ENCODE peak calls at places on chromosomes 12 and 14, in five cellular contexts. L is breast epithelium, K is prostate gland, R is stomach, J is ovary. Y is an unnamed sample.

GRCh38 chr14:39050389-39050788 is 52.6 kb downstream of the SEC23A start:
- DNase-seq in R (no peak), L (no peak), J (no peak), K (no peak), Y (no peak)

GRCh38 chr14:65211341-65211987 is 109.1 kb upstream of the MAX start:
- DNase-seq in K (no peak), J (no peak), R (no peak), L (no peak), Y (no peak)

GRCh38 chr12:27595231-27595642 is 71.2 kb downstream of the PPFIBP1 start:
- DNase-seq in R (no peak), L (no peak), J (peak; percentile 59), K (no peak), Y (no peak)

GRCh38 chr14:55846852-55847471 is 267.0 kb downstream of the KTN1 start:
- DNase-seq in K (no peak), J (no peak), L (no peak), R (no peak), Y (peak; percentile 48)

GRCh38 chr14:29222671-29223268 is 456.2 kb downstream of the FOXG1 start:
- DNase-seq in L (no peak), J (no peak), R (no peak), K (no peak), Y (no peak)

GRCh38 chr14:51873221-51873893 is 12.9 kb downstream of the GNG2 start:
- DNase-seq in L (no peak), K (no peak), R (no peak), J (no peak), Y (no peak)

GRCh38 chr14:55354500-55354899 is 57.1 kb downstream of the ATG14 start:
- DNase-seq in J (peak; percentile 33), R (peak; percentile 53), K (peak; percentile 65), L (no peak), Y (peak; percentile 55)

GRCh38 chr14:26132061-26132460 is 465.8 kb downstream of the NOVA1 start:
- DNase-seq in K (no peak), J (no peak), R (no peak), L (no peak), Y (no peak)

GRCh38 chr12:68321140-68321539 is 11.0 kb downstream of the MDM1 start:
- DNase-seq in R (no peak), L (no peak), K (no peak), J (no peak), Y (no peak)

GRCh38 chr14:77022219-77022852 is 6.2 kb downstream of the IRF2BPL start:
- DNase-seq in L (no peak), K (no peak), J (no peak), R (no peak), Y (no peak)

GRCh38 chr14:99273025-99273723 is 1.2 kb upstream of the BCL11B start:
- DNase-seq in J (no peak), L (no peak), K (no peak), R (peak; percentile 26), Y (no peak)

GRCh38 chr14:94412671-94413638 is 24.6 kb upstream of the SERPINA1 start:
- DNase-seq in K (no peak), J (no peak), L (no peak), R (peak; percentile 49), Y (no peak)

GRCh38 chr12:113850309-113851056 is 115.6 kb downstream of the RBM19 start:
- DNase-seq in J (no peak), K (no peak), R (no peak), L (no peak), Y (no peak)

GRCh38 chr12:51961834-51962233 is 10.3 kb downstream of the ACVR1B start:
- DNase-seq in L (no peak), R (no peak), J (no peak), K (no peak), Y (no peak)

GRCh38 chr14:24404814-24405213 is 6.0 kb downstream of the NYNRIN start:
- DNase-seq in L (no peak), R (no peak), J (no peak), K (no peak), Y (no peak)

GRCh38 chr12:92226961-92227360 is 81.3 kb upstream of the BTG1 start:
- DNase-seq in R (no peak), L (no peak), K (no peak), J (no peak), Y (no peak)

GRCh38 chr14:70882771-70883492 is 24.3 kb upstream of the PCNX1 start:
- DNase-seq in L (no peak), J (no peak), K (no peak), R (no peak), Y (no peak)

GRCh38 chr14:69571879-69572633 is 2.6 kb downstream of the CCDC177 start:
- DNase-seq in R (peak; percentile 32), K (no peak), L (no peak), J (peak; percentile 31), Y (no peak)

GRCh38 chr12:2745655-2746054 is 49.1 kb upstream of the FKBP4 start:
- DNase-seq in K (no peak), J (no peak), L (no peak), R (no peak), Y (no peak)

GRCh38 chr12:49689236-49689635 is 18.0 kb downstream of the FMNL3 start:
- DNase-seq in L (no peak), K (no peak), J (no peak), R (no peak), Y (no peak)

GRCh38 chr12:67671892-67672291 is 23.3 kb downstream of the DYRK2 start:
- DNase-seq in J (no peak), R (no peak), K (no peak), L (no peak), Y (no peak)

GRCh38 chr14:103854822-103855733 is 7.7 kb upstream of the PPP1R13B start:
- DNase-seq in L (peak; percentile 77), J (no peak), R (peak; percentile 79), K (peak; percentile 80), Y (no peak)

GRCh38 chr12:130983328-130984017 is 29.8 kb downstream of the ADGRD1 start:
- DNase-seq in R (no peak), J (no peak), L (no peak), K (no peak), Y (no peak)

GRCh38 chr12:40825156-40825555 is 132.9 kb downstream of the CNTN1 start:
- DNase-seq in L (no peak), R (no peak), K (no peak), J (no peak), Y (no peak)

GRCh38 chr12:98725481-98726247 is 80.6 kb downstream of the APAF1 start:
- DNase-seq in R (no peak), J (peak; percentile 52), L (no peak), K (no peak), Y (no peak)

GRCh38 chr12:122726056-122726558 is 4.5 kb downstream of the HCAR1 start:
- DNase-seq in R (peak; percentile 46), J (no peak), L (no peak), K (peak; percentile 43), Y (peak; percentile 34)

GRCh38 chr14:21267431-21267845 is 1.8 kb downstream of the HNRNPC start:
- DNase-seq in J (no peak), L (no peak), K (no peak), R (no peak), Y (no peak)

GRCh38 chr12:46383654-46384450 is 11.3 kb upstream of the SLC38A2 start:
- DNase-seq in L (peak; percentile 92), K (peak; percentile 92), R (peak; percentile 94), J (peak; percentile 95), Y (peak; percentile 93)
- H3K4me1 ChIP-seq in L (no peaks in the 10 kb centered on the region), K (peaks cover 5% of the 10 kb centered on the region), R (peaks cover 44% of the 10 kb centered on the region), J (peaks cover 12% of the 10 kb centered on the region), Y (peaks cover 3% of the 10 kb centered on the region)

DNA sequence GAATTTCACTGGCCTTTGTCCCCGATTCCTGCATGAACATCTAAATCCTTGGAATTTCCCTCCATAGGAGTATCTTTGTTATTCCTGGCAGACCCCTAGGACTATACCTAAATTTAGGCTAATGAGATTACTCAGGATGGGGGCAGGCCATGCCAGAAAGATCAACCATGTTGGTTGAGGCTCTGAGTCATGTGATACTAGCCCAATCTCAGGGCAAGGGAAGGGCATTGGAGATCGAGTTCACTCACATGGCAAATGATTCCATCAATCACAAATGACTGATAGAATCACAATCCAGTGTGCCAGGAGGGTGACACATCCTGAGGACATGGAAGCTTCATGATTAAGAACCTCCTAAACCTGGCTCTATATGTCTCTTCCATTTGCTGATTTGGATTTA is 182.3 kb downstream of the NTF3 start:
- DNase-seq in K (no peak), J (no peak), R (no peak), L (no peak), Y (no peak)
- TF ChIP-seq POLR2A in K (no peak), J (no peak), R (no peak), L (no peak), Y (no peak)

GRCh38 chr12:65074932-65075331 is 46.2 kb downstream of the WIF1 start:
- DNase-seq in R (no peak), L (no peak), K (no peak), J (no peak), Y (no peak)
- TF ChIP-seq CTCF in R (no peak), L (no peak), K (no peak), J (no peak), Y (peak; percentile 28)

GRCh38 chr14:22974530-22975313 is 7.6 kb downstream of the AJUBA start:
- DNase-seq in J (no peak), R (no peak), L (no peak), K (no peak), Y (no peak)

GRCh38 chr14:22977684-22978486 is 4.5 kb downstream of the AJUBA start:
- DNase-seq in K (peak; percentile 34), J (peak; percentile 61), L (peak; percentile 63), R (peak; percentile 69), Y (peak; percentile 75)

GRCh38 chr14:22977434-22977683 is 5.0 kb downstream of the AJUBA start:
- DNase-seq in R (no peak), K (no peak), L (no peak), J (no peak), Y (no peak)

GRCh38 chr14:22978487-22978837 is 3.9 kb downstream of the AJUBA start:
- DNase-seq in J (no peak), R (no peak), K (no peak), L (no peak), Y (no peak)

GRCh38 chr14:22976620-22977433 is 5.5 kb downstream of the AJUBA start:
- DNase-seq in R (peak; percentile 48), J (no peak), K (no peak), L (no peak), Y (no peak)
- H3K4me1 ChIP-seq in R (peaks cover 54% of the 10 kb centered on the region), J (peaks cover 12% of the 10 kb centered on the region), K (peaks cover 4% of the 10 kb centered on the region), L (peaks cover 5% of the 10 kb centered on the region), Y (peaks cover 23% of the 10 kb centered on the region)

DNA sequence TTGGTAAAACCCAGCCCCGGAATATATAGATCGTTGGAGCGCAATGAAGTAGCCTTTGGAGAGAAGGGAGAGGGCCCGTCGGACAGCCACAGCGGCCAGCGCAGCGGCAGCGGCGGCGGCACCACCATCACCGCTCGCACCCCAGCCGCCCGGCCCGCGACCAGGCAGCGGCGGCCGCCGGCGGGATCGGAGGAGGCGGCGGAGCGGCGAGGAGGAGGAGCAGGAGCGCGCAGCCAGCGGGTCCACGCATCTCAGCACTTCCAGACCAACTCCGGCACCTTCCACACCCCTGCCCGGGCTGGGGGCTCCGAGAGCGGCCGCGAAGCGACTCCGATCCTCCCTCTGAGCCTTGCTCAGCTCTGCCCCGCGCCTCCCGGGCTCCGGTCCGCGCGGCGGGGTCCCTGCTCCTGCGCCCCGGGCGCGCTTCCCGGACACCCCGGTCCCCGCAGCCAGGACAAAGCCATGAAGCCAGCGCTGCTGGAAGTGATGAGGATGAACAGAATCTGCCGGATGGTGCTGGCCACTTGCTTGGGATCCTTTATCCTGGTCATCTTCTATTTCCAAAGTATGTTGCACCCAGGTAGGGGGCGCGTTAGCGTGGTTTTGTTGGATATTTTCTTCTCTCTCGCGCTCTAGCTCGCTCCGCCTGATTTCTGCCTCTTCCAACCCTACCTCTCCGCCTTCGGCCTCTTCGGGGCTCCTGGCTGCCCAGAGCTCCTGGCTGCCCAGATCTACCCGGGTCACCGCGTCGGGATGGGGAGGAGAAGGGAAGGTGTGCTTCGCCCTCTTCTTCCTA is 400 bp downstream of the CHST11 start:
- DNase-seq in L (no peak), K (peak; percentile 77), R (peak; percentile 60), J (peak; percentile 63), Y (peak; percentile 60)
- TF ChIP-seq POLR2A in L (no peak), K (peak; percentile 0), R (no peak), J (peak; percentile 24), Y (peak; percentile 26)

Y was measured in Peyer's patch.